ENCODE peak calls at places on chromosome 4, in eight cellular contexts. One of them, this sample, is unnamed.

GRCh38 chr4:139419388-139419914 is 34.5 kb upstream of the RAB33B start:
- DNase-seq in astrocyte: peak
- DNase-seq in C1 segment of cervical spinal cord: peak
- DNase-seq in neural crest cell: no peak
- DNase-seq in hypothalamus: no peak
- DNase-seq in NCI-H2081: no peak
- DNase-seq in HL-60: peak
- DNase-seq in fibroblast of mammary gland: peak
- DNase-seq in this sample: no peak

GRCh38 chr4:75016472-75016871 is 83.6 kb downstream of the PARM1 start:
- DNase-seq in HL-60: no peak
- DNase-seq in fibroblast of mammary gland: no peak
- DNase-seq in neural crest cell: no peak
- DNase-seq in C1 segment of cervical spinal cord: no peak
- DNase-seq in NCI-H2081: no peak
- DNase-seq in astrocyte: no peak
- DNase-seq in hypothalamus: no peak
- DNase-seq in this sample: no peak

GRCh38 chr4:1927675-1928074 is 56.5 kb downstream of the NSD2 start:
- DNase-seq in astrocyte: peak
- DNase-seq in C1 segment of cervical spinal cord: no peak
- DNase-seq in fibroblast of mammary gland: peak
- DNase-seq in HL-60: no peak
- DNase-seq in hypothalamus: no peak
- DNase-seq in neural crest cell: no peak
- DNase-seq in NCI-H2081: no peak
- DNase-seq in this sample: no peak

GRCh38 chr4:5678977-5679376 is 29.4 kb downstream of the EVC2 start:
- DNase-seq in astrocyte: no peak
- DNase-seq in C1 segment of cervical spinal cord: no peak
- DNase-seq in NCI-H2081: no peak
- DNase-seq in HL-60: no peak
- DNase-seq in neural crest cell: no peak
- DNase-seq in hypothalamus: no peak
- DNase-seq in fibroblast of mammary gland: no peak
- DNase-seq in this sample: no peak

GRCh38 chr4:14289708-14290107 is 662.2 kb upstream of the BOD1L1 start:
- DNase-seq in NCI-H2081: no peak
- DNase-seq in astrocyte: peak
- DNase-seq in fibroblast of mammary gland: peak
- DNase-seq in hypothalamus: no peak
- DNase-seq in HL-60: no peak
- DNase-seq in C1 segment of cervical spinal cord: no peak
- DNase-seq in neural crest cell: no peak
- DNase-seq in this sample: no peak

GRCh38 chr4:168028568-168028967 is 63.8 kb upstream of the ANXA10 start:
- DNase-seq in C1 segment of cervical spinal cord: no peak
- DNase-seq in fibroblast of mammary gland: peak
- DNase-seq in HL-60: no peak
- DNase-seq in neural crest cell: no peak
- DNase-seq in hypothalamus: no peak
- DNase-seq in astrocyte: no peak
- DNase-seq in NCI-H2081: no peak
- DNase-seq in this sample: peak

GRCh38 chr4:20151436-20151835 is 100.3 kb upstream of the SLIT2 start:
- DNase-seq in hypothalamus: no peak
- DNase-seq in fibroblast of mammary gland: no peak
- DNase-seq in astrocyte: no peak
- DNase-seq in neural crest cell: no peak
- DNase-seq in C1 segment of cervical spinal cord: no peak
- DNase-seq in HL-60: no peak
- DNase-seq in NCI-H2081: no peak
- DNase-seq in this sample: no peak

GRCh38 chr4:105970371-105970770 is 75.1 kb downstream of the NPNT start:
- DNase-seq in hypothalamus: no peak
- DNase-seq in HL-60: no peak
- DNase-seq in astrocyte: no peak
- DNase-seq in neural crest cell: no peak
- DNase-seq in fibroblast of mammary gland: no peak
- DNase-seq in C1 segment of cervical spinal cord: no peak
- DNase-seq in NCI-H2081: no peak
- DNase-seq in this sample: no peak

GRCh38 chr4:16721618-16722291 is 176.7 kb downstream of the LDB2 start:
- DNase-seq in fibroblast of mammary gland: peak
- DNase-seq in astrocyte: peak
- DNase-seq in C1 segment of cervical spinal cord: no peak
- DNase-seq in hypothalamus: no peak
- DNase-seq in HL-60: no peak
- DNase-seq in NCI-H2081: no peak
- DNase-seq in neural crest cell: no peak
- DNase-seq in this sample: no peak

GRCh38 chr4:19645589-19645988 is 606.1 kb upstream of the SLIT2 start:
- DNase-seq in NCI-H2081: no peak
- DNase-seq in HL-60: no peak
- DNase-seq in astrocyte: no peak
- DNase-seq in C1 segment of cervical spinal cord: no peak
- DNase-seq in neural crest cell: no peak
- DNase-seq in hypothalamus: no peak
- DNase-seq in fibroblast of mammary gland: no peak
- DNase-seq in this sample: no peak

GRCh38 chr4:169071781-169072180 is 61.7 kb upstream of the CBR4 start:
- DNase-seq in HL-60: no peak
- DNase-seq in hypothalamus: no peak
- DNase-seq in C1 segment of cervical spinal cord: no peak
- DNase-seq in neural crest cell: no peak
- DNase-seq in NCI-H2081: no peak
- DNase-seq in fibroblast of mammary gland: no peak
- DNase-seq in astrocyte: peak
- DNase-seq in this sample: no peak

GRCh38 chr4:159142254-159142653 is 39.4 kb downstream of the RAPGEF2 start:
- DNase-seq in astrocyte: peak
- DNase-seq in hypothalamus: no peak
- DNase-seq in C1 segment of cervical spinal cord: no peak
- DNase-seq in fibroblast of mammary gland: peak
- DNase-seq in NCI-H2081: no peak
- DNase-seq in HL-60: no peak
- DNase-seq in neural crest cell: no peak
- DNase-seq in this sample: no peak

GRCh38 chr4:845233-845835 is 19.4 kb upstream of the CPLX1 start:
- DNase-seq in fibroblast of mammary gland: peak
- DNase-seq in NCI-H2081: no peak
- DNase-seq in neural crest cell: no peak
- DNase-seq in hypothalamus: no peak
- DNase-seq in HL-60: no peak
- DNase-seq in astrocyte: peak
- DNase-seq in C1 segment of cervical spinal cord: no peak
- DNase-seq in this sample: no peak

GRCh38 chr4:13599159-13599558 is 28.4 kb downstream of the BOD1L1 start:
- DNase-seq in C1 segment of cervical spinal cord: no peak
- DNase-seq in fibroblast of mammary gland: no peak
- DNase-seq in astrocyte: no peak
- DNase-seq in hypothalamus: no peak
- DNase-seq in HL-60: no peak
- DNase-seq in NCI-H2081: no peak
- DNase-seq in neural crest cell: no peak
- DNase-seq in this sample: no peak

GRCh38 chr4:120703908-120704307 is 218.6 kb downstream of the PRDM5 start:
- DNase-seq in NCI-H2081: no peak
- DNase-seq in fibroblast of mammary gland: peak
- DNase-seq in C1 segment of cervical spinal cord: no peak
- DNase-seq in HL-60: no peak
- DNase-seq in neural crest cell: no peak
- DNase-seq in hypothalamus: no peak
- DNase-seq in astrocyte: no peak
- DNase-seq in this sample: no peak

GRCh38 chr4:123477804-123478209 is 81.2 kb downstream of the SPRY1 start:
- DNase-seq in astrocyte: peak
- DNase-seq in C1 segment of cervical spinal cord: peak
- DNase-seq in neural crest cell: no peak
- DNase-seq in hypothalamus: no peak
- DNase-seq in NCI-H2081: no peak
- DNase-seq in fibroblast of mammary gland: peak
- DNase-seq in HL-60: no peak
- DNase-seq in this sample: no peak

GRCh38 chr4:38663021-38663800 is 788 bp upstream of the KLF3 start:
- DNase-seq in hypothalamus: peak
- DNase-seq in HL-60: no peak
- DNase-seq in fibroblast of mammary gland: no peak
- DNase-seq in neural crest cell: peak
- DNase-seq in NCI-H2081: no peak
- DNase-seq in astrocyte: no peak
- DNase-seq in C1 segment of cervical spinal cord: no peak
- DNase-seq in this sample: no peak

GRCh38 chr4:23234716-23235115 is 542.0 kb downstream of the GBA3 start:
- DNase-seq in fibroblast of mammary gland: no peak
- DNase-seq in NCI-H2081: no peak
- DNase-seq in hypothalamus: no peak
- DNase-seq in astrocyte: peak
- DNase-seq in HL-60: no peak
- DNase-seq in C1 segment of cervical spinal cord: no peak
- DNase-seq in neural crest cell: no peak
- DNase-seq in this sample: no peak

GRCh38 chr4:88291003-88291402 is 6.6 kb upstream of the PPM1K start:
- DNase-seq in C1 segment of cervical spinal cord: no peak
- DNase-seq in hypothalamus: no peak
- DNase-seq in HL-60: no peak
- DNase-seq in NCI-H2081: no peak
- DNase-seq in astrocyte: peak
- DNase-seq in fibroblast of mammary gland: peak
- DNase-seq in neural crest cell: no peak
- DNase-seq in this sample: no peak

GRCh38 chr4:151841107-151841506 is 80.3 kb upstream of the GATB start:
- DNase-seq in C1 segment of cervical spinal cord: no peak
- DNase-seq in HL-60: no peak
- DNase-seq in fibroblast of mammary gland: no peak
- DNase-seq in astrocyte: no peak
- DNase-seq in hypothalamus: no peak
- DNase-seq in NCI-H2081: no peak
- DNase-seq in neural crest cell: no peak
- DNase-seq in this sample: no peak

GRCh38 chr4:152705918-152706317 is 26.1 kb upstream of the TMEM154 start:
- DNase-seq in C1 segment of cervical spinal cord: no peak
- DNase-seq in fibroblast of mammary gland: no peak
- DNase-seq in neural crest cell: no peak
- DNase-seq in astrocyte: no peak
- DNase-seq in hypothalamus: no peak
- DNase-seq in HL-60: no peak
- DNase-seq in NCI-H2081: no peak
- DNase-seq in this sample: no peak

GRCh38 chr4:71550220-71551190 is 211.7 kb downstream of the SLC4A4 start:
- DNase-seq in neural crest cell: no peak
- DNase-seq in hypothalamus: no peak
- DNase-seq in HL-60: no peak
- DNase-seq in NCI-H2081: no peak
- DNase-seq in C1 segment of cervical spinal cord: no peak
- DNase-seq in astrocyte: peak
- DNase-seq in fibroblast of mammary gland: peak
- DNase-seq in this sample: no peak

GRCh38 chr4:110609044-110609750 is 13.7 kb downstream of the PITX2 start:
- DNase-seq in hypothalamus: no peak
- DNase-seq in HL-60: no peak
- DNase-seq in astrocyte: no peak
- DNase-seq in fibroblast of mammary gland: no peak
- DNase-seq in neural crest cell: no peak
- DNase-seq in C1 segment of cervical spinal cord: no peak
- DNase-seq in NCI-H2081: no peak
- DNase-seq in this sample: no peak

GRCh38 chr4:683982-684571 is 4.9 kb downstream of the SLC49A3 start:
- DNase-seq in NCI-H2081: peak
- DNase-seq in HL-60: no peak
- DNase-seq in fibroblast of mammary gland: peak
- DNase-seq in hypothalamus: no peak
- DNase-seq in C1 segment of cervical spinal cord: peak
- DNase-seq in astrocyte: peak
- DNase-seq in neural crest cell: peak
- DNase-seq in this sample: peak

GRCh38 chr4:47060561-47060960 is 29.2 kb downstream of the GABRB1 start:
- DNase-seq in fibroblast of mammary gland: no peak
- DNase-seq in NCI-H2081: no peak
- DNase-seq in HL-60: no peak
- DNase-seq in C1 segment of cervical spinal cord: no peak
- DNase-seq in hypothalamus: no peak
- DNase-seq in neural crest cell: no peak
- DNase-seq in astrocyte: peak
- DNase-seq in this sample: no peak

GRCh38 chr4:22643952-22644351 is 48.8 kb upstream of the GBA3 start:
- DNase-seq in HL-60: no peak
- DNase-seq in fibroblast of mammary gland: no peak
- DNase-seq in hypothalamus: no peak
- DNase-seq in NCI-H2081: no peak
- DNase-seq in C1 segment of cervical spinal cord: no peak
- DNase-seq in neural crest cell: no peak
- DNase-seq in astrocyte: no peak
- DNase-seq in this sample: no peak

GRCh38 chr4:3041192-3042142 is 32.9 kb downstream of the HTT-AS start:
- DNase-seq in C1 segment of cervical spinal cord: peak
- DNase-seq in hypothalamus: no peak
- DNase-seq in NCI-H2081: no peak
- DNase-seq in fibroblast of mammary gland: peak
- DNase-seq in astrocyte: peak
- DNase-seq in HL-60: no peak
- DNase-seq in neural crest cell: no peak
- DNase-seq in this sample: no peak

GRCh38 chr4:22091351-22091731 is 142.8 kb upstream of the KCNIP4 start:
- DNase-seq in hypothalamus: no peak
- DNase-seq in C1 segment of cervical spinal cord: no peak
- DNase-seq in astrocyte: no peak
- DNase-seq in neural crest cell: no peak
- DNase-seq in HL-60: no peak
- DNase-seq in fibroblast of mammary gland: no peak
- DNase-seq in NCI-H2081: no peak
- DNase-seq in this sample: no peak

GRCh38 chr4:56049428-56050212 is 100.9 kb downstream of the CEP135 start:
- DNase-seq in C1 segment of cervical spinal cord: peak
- DNase-seq in NCI-H2081: peak
- DNase-seq in fibroblast of mammary gland: peak
- DNase-seq in astrocyte: peak
- DNase-seq in HL-60: no peak
- DNase-seq in neural crest cell: peak
- DNase-seq in hypothalamus: peak
- DNase-seq in this sample: no peak

GRCh38 chr4:78166582-78166981 is 109.5 kb downstream of the FRAS1 start:
- DNase-seq in fibroblast of mammary gland: peak
- DNase-seq in C1 segment of cervical spinal cord: no peak
- DNase-seq in NCI-H2081: no peak
- DNase-seq in hypothalamus: no peak
- DNase-seq in HL-60: no peak
- DNase-seq in neural crest cell: no peak
- DNase-seq in astrocyte: peak
- DNase-seq in this sample: no peak

GRCh38 chr4:107279729-107280128 is 243.6 kb upstream of the DKK2 start:
- DNase-seq in astrocyte: peak
- DNase-seq in hypothalamus: no peak
- DNase-seq in NCI-H2081: no peak
- DNase-seq in neural crest cell: no peak
- DNase-seq in HL-60: no peak
- DNase-seq in fibroblast of mammary gland: peak
- DNase-seq in C1 segment of cervical spinal cord: no peak
- DNase-seq in this sample: peak